ENCODE peak calls at places on chromosomes 6 and 20, in seven cellular contexts. B is posterior vena cava; W is left ventricle myocardium inferior; C is stimulated activated CD4-positive, alpha-beta T cell treated with anti-CD3 and anti-CD28 coated beads, Interleukin-4, amount 100 ng/mL, for 4 hours; Y is keratinocyte; T is NCI-H1694; X is LHCN-M2. K is an unnamed sample.

GRCh38 chr20:49539481-49540231 is 28.3 kb downstream of the PTGIS start:
- DNase-seq in X (no peak), Y (peak; percentile 5), C (no peak), B (no peak), T (no peak), W (no peak), K (no peak)

GRCh38 chr20:64112691-64113443 is 5.5 kb upstream of the NPBWR2 start:
- DNase-seq in T (no peak), B (peak; percentile 73), X (no peak), W (peak; percentile 4), C (no peak), Y (no peak), K (no peak)

GRCh38 chr20:54545959-54546358 is 70.6 kb downstream of the DOK5 start:
- DNase-seq in Y (no peak), W (no peak), C (no peak), X (no peak), T (no peak), B (no peak), K (no peak)

GRCh38 chr20:9068232-9068781 is 580 bp upstream of the PLCB4 start:
- DNase-seq in Y (no peak), B (peak; percentile 80), X (peak; percentile 27), T (no peak), W (peak; percentile 59), C (no peak), K (peak; percentile 60)

GRCh38 chr20:43545837-43546578 is 12.8 kb upstream of the SGK2 start:
- DNase-seq in Y (no peak), W (no peak), T (no peak), C (no peak), X (no peak), B (peak; percentile 46), K (no peak)

GRCh38 chr6:8315154-8315553 is 120.2 kb downstream of the SLC35B3 start:
- DNase-seq in C (no peak), W (no peak), T (no peak), X (no peak), B (no peak), Y (no peak), K (no peak)

GRCh38 chr20:36034875-36035274 is 66.5 kb downstream of the CNBD2 start:
- DNase-seq in Y (no peak), X (no peak), W (no peak), B (peak; percentile 7), C (no peak), T (no peak), K (no peak)

GRCh38 chr6:10138917-10139316 is 276.0 kb downstream of the TFAP2A start:
- DNase-seq in B (no peak), Y (peak; percentile 17), C (no peak), X (peak; percentile 54), W (no peak), T (no peak), K (no peak)

GRCh38 chr6:37514377-37514776 is 14.7 kb upstream of the CCDC167 start:
- DNase-seq in X (peak; percentile 70), B (no peak), T (no peak), W (no peak), C (no peak), Y (peak; percentile 36), K (no peak)

GRCh38 chr6:14037402-14038277 is 79.9 kb upstream of the CD83 start:
- DNase-seq in C (no peak), X (peak; percentile 83), W (no peak), B (no peak), T (peak; percentile 67), Y (no peak), K (no peak)

GRCh38 chr6:85404497-85405174 is 45.2 kb upstream of the NT5E start:
- DNase-seq in X (peak; percentile 96), B (no peak), C (no peak), Y (no peak), W (no peak), T (no peak), K (no peak)

GRCh38 chr6:140988780-140989179 is 1143.9 kb upstream of the GJE1 start:
- DNase-seq in W (no peak), T (no peak), X (peak; percentile 75), B (no peak), C (no peak), Y (no peak), K (no peak)

GRCh38 chr6:37259191-37259590 is 1.2 kb upstream of the TMEM217 start:
- DNase-seq in W (no peak), B (no peak), Y (no peak), C (no peak), T (no peak), X (no peak), K (no peak)

GRCh38 chr20:63081351-63081750 is 74.6 kb upstream of the BHLHE23 start:
- DNase-seq in X (no peak), B (peak; percentile 35), C (no peak), Y (no peak), T (no peak), W (no peak), K (no peak)

GRCh38 chr6:12536416-12536815 is 180.2 kb upstream of the PHACTR1 start:
- DNase-seq in X (no peak), Y (no peak), B (no peak), T (no peak), W (no peak), C (no peak), K (no peak)

GRCh38 chr6:25882066-25882496 is 8.0 kb upstream of the SLC17A3 start:
- DNase-seq in W (peak; percentile 13), X (no peak), Y (no peak), C (peak; percentile 4), T (no peak), B (peak; percentile 79), K (no peak)

GRCh38 chr20:13002256-13002655 is 6.5 kb upstream of the SPTLC3 start:
- DNase-seq in B (no peak), Y (no peak), T (no peak), C (no peak), W (no peak), X (no peak), K (no peak)

GRCh38 chr6:146154197-146154596 is 125.3 kb downstream of the GRM1 start:
- DNase-seq in Y (no peak), X (no peak), T (no peak), B (no peak), W (no peak), C (no peak), K (no peak)

GRCh38 chr20:60249436-60249835 is 291.2 kb downstream of the CDH26 start:
- DNase-seq in T (no peak), X (peak; percentile 96), W (no peak), B (no peak), Y (peak; percentile 98), C (no peak), K (no peak)

GRCh38 chr6:158010591-158011477 is 29.2 kb downstream of the SYNJ2 start:
- DNase-seq in C (no peak), W (peak; percentile 11), X (no peak), B (peak; percentile 54), Y (no peak), T (no peak), K (no peak)

GRCh38 chr6:142551145-142551811 is 249.5 kb downstream of the ADGRG6 start:
- DNase-seq in C (peak; percentile 15), T (peak; percentile 40), W (no peak), Y (peak; percentile 35), X (peak; percentile 82), B (no peak), K (no peak)

GRCh38 chr6:53192590-53193232 is 44.1 kb upstream of the GCM1 start:
- DNase-seq in Y (no peak), T (no peak), W (no peak), X (no peak), B (no peak), C (no peak), K (no peak)

GRCh38 chr20:2692036-2692885 is at the start of gene EBF4:
- DNase-seq in X (no peak), C (peak; percentile 30), T (no peak), B (no peak), Y (no peak), W (peak; percentile 56), K (peak; percentile 94)

GRCh38 chr20:62476074-62476838 is 461 bp upstream of the GATA5 start:
- DNase-seq in T (no peak), B (no peak), Y (no peak), C (no peak), X (no peak), W (peak; percentile 50), K (no peak)

GRCh38 chr6:149915970-149916865 is 6.7 kb downstream of the RAET1G start:
- DNase-seq in B (peak; percentile 62), C (no peak), X (no peak), W (no peak), Y (no peak), T (no peak), K (no peak)

GRCh38 chr6:166598441-166599138 is 12.1 kb upstream of the RAMACL start:
- DNase-seq in T (no peak), Y (no peak), X (peak; percentile 97), C (no peak), B (no peak), W (peak; percentile 51), K (no peak)

GRCh38 chr6:32439708-32440214 is at the start of gene HLA-DRA:
- DNase-seq in C (no peak), X (peak; percentile 51), Y (no peak), T (peak; percentile 23), W (no peak), B (no peak), K (no peak)

GRCh38 chr6:111418971-111419693 is 63.9 kb downstream of the REV3L start:
- DNase-seq in B (no peak), C (no peak), Y (peak; percentile 23), W (no peak), T (no peak), X (peak; percentile 68), K (no peak)

GRCh38 chr6:167965602-167966539 is 31.6 kb upstream of the KIF25 start:
- DNase-seq in W (no peak), Y (no peak), B (no peak), X (no peak), T (no peak), C (no peak), K (no peak)

K was measured in HuH-7.5.